ENCODE peak calls at places on chromosomes 11 and 22, in five cellular contexts. One of them, this sample, is unnamed.

GRCh38 chr11:109362059-109362458 is 59.9 kb upstream of the C11orf87 start:
- DNase-seq in heart right ventricle: no peak
- DNase-seq in OCI-LY7: no peak
- DNase-seq in upper lobe of right lung: no peak
- DNase-seq in GM23338: no peak
- DNase-seq in this sample: no peak

GRCh38 chr11:2924821-2925675 is 4.2 kb downstream of the PHLDA2 start:
- DNase-seq in heart right ventricle: no peak
- DNase-seq in OCI-LY7: no peak
- DNase-seq in upper lobe of right lung: no peak
- DNase-seq in GM23338: no peak
- DNase-seq in this sample: no peak

GRCh38 chr11:102197759-102198158 is 87.5 kb downstream of the YAP1 start:
- DNase-seq in heart right ventricle: no peak
- DNase-seq in OCI-LY7: no peak
- DNase-seq in upper lobe of right lung: no peak
- DNase-seq in GM23338: peak
- DNase-seq in this sample: no peak

GRCh38 chr22:47565607-47566006 is 803.2 kb downstream of the TBC1D22A start:
- DNase-seq in heart right ventricle: no peak
- DNase-seq in OCI-LY7: no peak
- DNase-seq in upper lobe of right lung: no peak
- DNase-seq in GM23338: no peak
- DNase-seq in this sample: no peak

GRCh38 chr11:43738600-43739409 is 58.3 kb downstream of the HSD17B12 start:
- DNase-seq in heart right ventricle: peak
- DNase-seq in OCI-LY7: no peak
- DNase-seq in upper lobe of right lung: no peak
- DNase-seq in GM23338: peak
- DNase-seq in this sample: no peak

GRCh38 chr11:8403310-8403709 is 139.6 kb upstream of the LMO1 start:
- DNase-seq in heart right ventricle: no peak
- DNase-seq in OCI-LY7: no peak
- DNase-seq in upper lobe of right lung: no peak
- DNase-seq in GM23338: no peak
- DNase-seq in this sample: no peak

GRCh38 chr11:132064987-132065620 is 694.7 kb downstream of the NTM start:
- DNase-seq in heart right ventricle: no peak
- DNase-seq in OCI-LY7: no peak
- DNase-seq in upper lobe of right lung: no peak
- DNase-seq in GM23338: no peak
- DNase-seq in this sample: no peak

GRCh38 chr22:50114221-50114981 is 24.6 kb downstream of the MOV10L1 start:
- DNase-seq in heart right ventricle: no peak
- DNase-seq in OCI-LY7: no peak
- DNase-seq in upper lobe of right lung: peak
- DNase-seq in GM23338: no peak
- DNase-seq in this sample: no peak

GRCh38 chr11:803770-804598 is 1.0 kb downstream of the PIDD1 start:
- DNase-seq in heart right ventricle: no peak
- DNase-seq in OCI-LY7: no peak
- DNase-seq in upper lobe of right lung: no peak
- DNase-seq in GM23338: no peak
- DNase-seq in this sample: no peak

GRCh38 chr11:23278121-23278520 is 417.8 kb upstream of the CCDC179 start:
- DNase-seq in heart right ventricle: no peak
- DNase-seq in OCI-LY7: no peak
- DNase-seq in upper lobe of right lung: no peak
- DNase-seq in GM23338: no peak
- DNase-seq in this sample: no peak

GRCh38 chr22:40856513-40857308 is at the start of the genes ST13 and XPNPEP3:
- DNase-seq in heart right ventricle: peak
- DNase-seq in OCI-LY7: peak
- DNase-seq in upper lobe of right lung: peak
- DNase-seq in GM23338: peak
- DNase-seq in this sample: peak

GRCh38 chr11:29707924-29708323 is 308.9 kb downstream of the KCNA4 start:
- DNase-seq in heart right ventricle: no peak
- DNase-seq in OCI-LY7: no peak
- DNase-seq in upper lobe of right lung: no peak
- DNase-seq in GM23338: no peak
- DNase-seq in this sample: no peak

GRCh38 chr11:29713831-29714320 is 303.0 kb downstream of the KCNA4 start:
- DNase-seq in heart right ventricle: no peak
- DNase-seq in OCI-LY7: no peak
- DNase-seq in upper lobe of right lung: no peak
- DNase-seq in GM23338: no peak
- DNase-seq in this sample: no peak

GRCh38 chr11:29712616-29713015 is 304.2 kb downstream of the KCNA4 start:
- DNase-seq in heart right ventricle: no peak
- DNase-seq in OCI-LY7: no peak
- DNase-seq in upper lobe of right lung: no peak
- DNase-seq in GM23338: no peak
- DNase-seq in this sample: no peak
- TF ChIP-seq CTCF in heart right ventricle: no peak
- TF ChIP-seq CTCF in OCI-LY7: no peak
- TF ChIP-seq CTCF in upper lobe of right lung: no peak
- TF ChIP-seq CTCF in GM23338: no peak
- TF ChIP-seq CTCF in this sample: no peak

GRCh38 chr22:22097727-22098228 is 115.2 kb upstream of the TOP3B start:
- DNase-seq in heart right ventricle: no peak
- DNase-seq in OCI-LY7: no peak
- DNase-seq in upper lobe of right lung: no peak
- DNase-seq in GM23338: no peak
- DNase-seq in this sample: no peak

GRCh38 chr22:22099194-22099486 is 116.6 kb upstream of the TOP3B start:
- DNase-seq in heart right ventricle: no peak
- DNase-seq in OCI-LY7: peak
- DNase-seq in upper lobe of right lung: no peak
- DNase-seq in GM23338: no peak
- DNase-seq in this sample: peak

GRCh38 chr22:22103078-22103593 is 120.5 kb upstream of the TOP3B start:
- DNase-seq in heart right ventricle: no peak
- DNase-seq in OCI-LY7: peak
- DNase-seq in upper lobe of right lung: no peak
- DNase-seq in GM23338: peak
- DNase-seq in this sample: no peak

GRCh38 chr22:22098457-22099193 is 116.0 kb upstream of the TOP3B start:
- DNase-seq in heart right ventricle: no peak
- DNase-seq in OCI-LY7: peak
- DNase-seq in upper lobe of right lung: no peak
- DNase-seq in GM23338: no peak
- DNase-seq in this sample: no peak

GRCh38 chr22:22099833-22100812 is 117.5 kb upstream of the TOP3B start:
- DNase-seq in heart right ventricle: no peak
- DNase-seq in OCI-LY7: peak
- DNase-seq in upper lobe of right lung: no peak
- DNase-seq in GM23338: peak
- DNase-seq in this sample: no peak
- TF ChIP-seq CTCF in heart right ventricle: no peak
- TF ChIP-seq CTCF in OCI-LY7: peak
- TF ChIP-seq CTCF in upper lobe of right lung: no peak
- TF ChIP-seq CTCF in GM23338: peak
- TF ChIP-seq CTCF in this sample: no peak

GRCh38 chr11:95739108-95739507 is 50.5 kb downstream of the FAM76B start:
- DNase-seq in heart right ventricle: no peak
- DNase-seq in OCI-LY7: peak
- DNase-seq in upper lobe of right lung: no peak
- DNase-seq in GM23338: peak
- DNase-seq in this sample: no peak

GRCh38 chr11:95732930-95733602 is 56.5 kb downstream of the FAM76B start:
- DNase-seq in heart right ventricle: no peak
- DNase-seq in OCI-LY7: no peak
- DNase-seq in upper lobe of right lung: no peak
- DNase-seq in GM23338: no peak
- DNase-seq in this sample: no peak

GRCh38 chr11:95734009-95734572 is 55.5 kb downstream of the FAM76B start:
- DNase-seq in heart right ventricle: no peak
- DNase-seq in OCI-LY7: peak
- DNase-seq in upper lobe of right lung: no peak
- DNase-seq in GM23338: no peak
- DNase-seq in this sample: no peak

GRCh38 chr11:95739526-95739925 is 50.1 kb downstream of the FAM76B start:
- DNase-seq in heart right ventricle: no peak
- DNase-seq in OCI-LY7: no peak
- DNase-seq in upper lobe of right lung: no peak
- DNase-seq in GM23338: no peak
- DNase-seq in this sample: no peak

DNA sequence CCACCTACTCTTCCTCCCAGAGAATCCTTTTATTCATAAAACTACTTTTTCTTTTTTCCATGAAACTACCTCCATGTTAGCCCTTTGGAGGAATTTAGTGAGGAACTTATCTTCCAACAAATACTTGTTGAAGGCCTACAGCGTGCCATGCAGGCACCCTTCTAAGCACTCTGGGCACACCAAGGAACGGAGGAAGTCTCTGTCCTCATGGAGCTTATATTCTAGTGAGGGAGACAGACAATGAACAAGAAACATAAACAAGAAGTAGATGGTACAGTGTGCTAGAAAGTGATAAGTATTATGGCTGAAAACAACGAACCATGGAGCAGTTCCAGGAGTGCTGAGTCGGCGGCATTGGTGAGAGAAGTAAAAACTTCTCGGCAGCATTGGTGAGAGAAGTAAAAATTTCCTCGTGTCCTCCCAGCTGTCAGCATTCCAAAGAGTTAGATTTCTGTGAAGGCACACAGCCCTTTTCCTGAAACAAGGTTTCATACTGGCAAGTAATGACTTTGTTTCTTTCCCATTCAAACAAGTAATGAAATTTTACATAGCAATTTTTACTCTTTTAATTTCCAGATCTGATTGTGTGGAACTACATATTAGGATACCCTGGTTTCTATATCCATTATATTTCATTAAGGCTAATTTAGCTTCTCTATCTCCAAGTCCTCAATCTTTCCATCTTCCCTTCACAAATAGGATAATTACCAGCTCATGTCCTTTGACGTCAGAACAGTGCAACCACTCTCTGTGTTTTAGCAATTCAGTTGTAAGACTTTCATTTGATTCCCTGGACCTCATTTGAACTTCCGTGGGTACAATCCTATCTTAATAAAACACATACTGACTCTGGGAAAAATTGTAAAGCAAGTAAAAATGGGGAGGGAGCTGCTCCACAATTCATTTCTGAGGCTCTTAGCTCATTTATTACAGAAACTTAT is 53.0 kb downstream of the FAM76B start:
- DNase-seq in heart right ventricle: peak
- DNase-seq in OCI-LY7: no peak
- DNase-seq in upper lobe of right lung: no peak
- DNase-seq in GM23338: no peak
- DNase-seq in this sample: no peak
- TF ChIP-seq CTCF in heart right ventricle: no peak
- TF ChIP-seq CTCF in OCI-LY7: no peak
- TF ChIP-seq CTCF in upper lobe of right lung: no peak
- TF ChIP-seq CTCF in GM23338: no peak
- TF ChIP-seq CTCF in this sample: no peak

DNA sequence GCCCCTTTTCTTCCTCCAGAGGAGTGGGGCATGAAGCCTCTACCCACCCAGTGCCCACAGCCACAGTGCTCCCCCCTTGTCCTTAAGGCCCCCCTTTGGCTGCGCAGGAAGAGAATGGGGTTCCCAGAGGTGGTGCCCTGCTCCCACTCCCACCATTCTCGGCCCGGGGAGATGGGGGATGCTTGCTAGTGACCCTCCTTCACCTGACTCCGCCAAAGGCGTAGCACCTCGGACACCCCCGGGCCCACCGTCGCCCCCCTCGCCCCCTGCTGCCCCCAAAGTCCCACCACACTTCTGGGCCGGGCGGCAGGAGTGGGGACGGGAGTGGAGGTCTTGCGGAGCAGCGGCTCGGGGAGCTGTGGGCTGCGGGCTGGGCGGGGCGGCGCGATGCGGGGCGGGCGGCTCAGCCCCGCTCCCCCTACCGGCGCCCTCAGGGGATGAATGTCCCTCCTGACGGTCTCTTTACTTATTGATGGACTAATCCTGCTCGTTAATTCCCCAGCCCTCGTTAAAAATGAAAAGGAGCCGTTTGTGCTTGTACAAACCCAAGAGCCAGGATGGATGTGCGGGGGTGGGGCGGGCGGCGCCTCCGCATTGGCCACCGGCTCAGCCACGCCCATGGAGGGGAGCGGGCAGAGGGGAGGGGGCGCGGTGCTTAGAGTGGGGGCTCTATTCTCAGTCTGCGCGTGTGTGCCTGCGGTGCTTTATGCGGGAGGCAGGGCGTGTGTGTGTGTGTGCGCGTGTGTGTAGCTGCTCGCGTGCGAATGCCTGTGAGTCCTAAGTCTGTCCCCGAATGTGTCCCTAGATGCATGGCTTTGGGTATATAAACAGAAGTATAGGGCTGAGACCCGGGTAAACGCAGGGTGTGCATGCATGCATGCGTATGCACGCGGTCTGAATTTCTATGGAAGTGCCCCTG is 25.6 kb downstream of the SYT7 start:
- DNase-seq in heart right ventricle: no peak
- DNase-seq in OCI-LY7: no peak
- DNase-seq in upper lobe of right lung: no peak
- DNase-seq in GM23338: peak
- DNase-seq in this sample: no peak
- TF ChIP-seq CTCF in heart right ventricle: no peak
- TF ChIP-seq CTCF in OCI-LY7: no peak
- TF ChIP-seq CTCF in upper lobe of right lung: peak
- TF ChIP-seq CTCF in GM23338: peak
- TF ChIP-seq CTCF in this sample: no peak

DNA sequence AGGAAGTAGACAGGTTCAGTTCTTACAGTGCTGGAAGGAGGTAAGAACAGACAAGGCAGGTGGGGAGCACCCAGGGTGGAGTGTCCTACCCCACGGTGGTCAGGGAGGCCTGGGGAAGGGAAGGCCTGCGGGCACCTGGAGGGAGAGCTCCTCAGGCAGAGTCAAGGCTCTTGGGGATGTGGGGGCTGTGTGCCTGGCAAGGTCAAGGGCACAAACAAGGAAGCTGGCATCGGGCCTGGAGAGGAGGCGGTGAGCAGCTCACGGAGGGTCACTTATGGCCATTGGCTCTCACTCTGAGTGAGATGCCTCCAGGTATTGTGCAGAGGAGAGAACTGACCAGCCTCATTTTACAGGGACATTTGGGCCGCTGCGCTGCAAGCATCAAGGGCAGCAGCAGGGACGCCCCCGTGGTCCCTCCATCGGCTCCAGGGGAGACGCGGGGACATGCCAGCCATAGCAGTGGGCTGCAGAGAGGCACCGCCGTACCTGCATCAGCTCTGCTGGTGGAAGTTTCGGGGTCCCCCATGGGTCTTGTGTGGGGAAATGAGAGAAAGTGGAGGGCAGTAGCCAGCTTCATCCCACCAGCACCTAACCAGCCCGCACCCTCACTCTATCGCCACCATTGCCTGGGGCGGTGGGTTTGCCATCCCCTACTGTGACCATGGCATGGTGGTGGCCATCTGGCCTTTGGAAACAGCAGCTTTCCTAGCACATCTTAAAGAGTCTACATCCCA is 37.5 kb upstream of the RTL6 start:
- DNase-seq in heart right ventricle: no peak
- DNase-seq in OCI-LY7: no peak
- DNase-seq in upper lobe of right lung: peak
- DNase-seq in GM23338: no peak
- DNase-seq in this sample: no peak
- TF ChIP-seq CTCF in heart right ventricle: no peak
- TF ChIP-seq CTCF in OCI-LY7: no peak
- TF ChIP-seq CTCF in upper lobe of right lung: no peak
- TF ChIP-seq CTCF in GM23338: no peak
- TF ChIP-seq CTCF in this sample: no peak

GRCh38 chr11:76248210-76248609 is 41.9 kb upstream of the WNT11 start:
- DNase-seq in heart right ventricle: no peak
- DNase-seq in OCI-LY7: no peak
- DNase-seq in upper lobe of right lung: no peak
- DNase-seq in GM23338: peak
- DNase-seq in this sample: no peak
- TF ChIP-seq CTCF in heart right ventricle: peak
- TF ChIP-seq CTCF in OCI-LY7: peak
- TF ChIP-seq CTCF in upper lobe of right lung: peak
- TF ChIP-seq CTCF in GM23338: peak
- TF ChIP-seq CTCF in this sample: peak

GRCh38 chr11:92136792-92137191 is 87.8 kb upstream of the FAT3 start:
- DNase-seq in heart right ventricle: no peak
- DNase-seq in OCI-LY7: no peak
- DNase-seq in upper lobe of right lung: no peak
- DNase-seq in GM23338: peak
- DNase-seq in this sample: no peak
- TF ChIP-seq CTCF in heart right ventricle: no peak
- TF ChIP-seq CTCF in OCI-LY7: no peak
- TF ChIP-seq CTCF in upper lobe of right lung: no peak
- TF ChIP-seq CTCF in GM23338: peak
- TF ChIP-seq CTCF in this sample: no peak